ENCODE peak calls at places on chromosomes 3 and 15, in seven cellular contexts. One of them, this sample, is unnamed.

GRCh38 chr3:156674911-156675743 is 737 bp downstream of the TIPARP start:
- DNase-seq in A549: peak; percentile 55
- DNase-seq in heart left ventricle: peak; percentile 72
- DNase-seq in IMR-90: peak; percentile 43
- DNase-seq in transverse colon: peak; percentile 65
- DNase-seq in H54: peak; percentile 41
- DNase-seq in H1: peak; percentile 81
- DNase-seq in this sample: peak; percentile 52

GRCh38 chr3:104349836-104350235 is 1016.9 kb upstream of the ALCAM start:
- DNase-seq in A549: no peak
- DNase-seq in IMR-90: no peak
- DNase-seq in transverse colon: no peak
- DNase-seq in H54: no peak
- DNase-seq in H1: no peak
- DNase-seq in heart left ventricle: no peak
- DNase-seq in this sample: no peak

GRCh38 chr3:14925729-14926591 is 21.4 kb upstream of the NR2C2 start:
- DNase-seq in IMR-90: peak; percentile 71
- DNase-seq in A549: peak; percentile 72
- DNase-seq in transverse colon: peak; percentile 31
- DNase-seq in H54: peak; percentile 36
- DNase-seq in H1: peak; percentile 58
- DNase-seq in heart left ventricle: no peak
- DNase-seq in this sample: no peak

GRCh38 chr3:9347086-9347485 is 15.8 kb upstream of the THUMPD3 start:
- DNase-seq in H54: no peak
- DNase-seq in H1: no peak
- DNase-seq in transverse colon: no peak
- DNase-seq in A549: no peak
- DNase-seq in heart left ventricle: no peak
- DNase-seq in IMR-90: peak; percentile 69
- DNase-seq in this sample: no peak

GRCh38 chr3:129528589-129529100 is at the start of gene RHO:
- DNase-seq in transverse colon: no peak
- DNase-seq in A549: no peak
- DNase-seq in heart left ventricle: no peak
- DNase-seq in IMR-90: no peak
- DNase-seq in H1: no peak
- DNase-seq in H54: no peak
- DNase-seq in this sample: no peak

GRCh38 chr3:142566096-142566495 is 12.4 kb downstream of the ATR start:
- DNase-seq in H54: no peak
- DNase-seq in IMR-90: no peak
- DNase-seq in transverse colon: no peak
- DNase-seq in A549: no peak
- DNase-seq in H1: no peak
- DNase-seq in heart left ventricle: no peak
- DNase-seq in this sample: no peak

GRCh38 chr3:181555681-181556080 is 156.0 kb upstream of the SOX2 start:
- DNase-seq in IMR-90: no peak
- DNase-seq in transverse colon: no peak
- DNase-seq in H1: no peak
- DNase-seq in heart left ventricle: peak; percentile 26
- DNase-seq in H54: no peak
- DNase-seq in A549: no peak
- DNase-seq in this sample: no peak

GRCh38 chr3:86934851-86935250 is 56.1 kb downstream of the VGLL3 start:
- DNase-seq in heart left ventricle: no peak
- DNase-seq in A549: no peak
- DNase-seq in IMR-90: no peak
- DNase-seq in H1: no peak
- DNase-seq in H54: no peak
- DNase-seq in transverse colon: no peak
- DNase-seq in this sample: no peak

GRCh38 chr3:69510481-69511031 is 124.7 kb upstream of the FRMD4B start:
- DNase-seq in IMR-90: no peak
- DNase-seq in H54: no peak
- DNase-seq in H1: no peak
- DNase-seq in transverse colon: no peak
- DNase-seq in heart left ventricle: no peak
- DNase-seq in A549: no peak
- DNase-seq in this sample: no peak

GRCh38 chr3:184058029-184058428 is 5.2 kb downstream of the HTR3C start:
- DNase-seq in H1: no peak
- DNase-seq in transverse colon: no peak
- DNase-seq in heart left ventricle: no peak
- DNase-seq in A549: no peak
- DNase-seq in H54: no peak
- DNase-seq in IMR-90: peak; percentile 45
- DNase-seq in this sample: no peak

GRCh38 chr3:107543666-107544065 is 20.9 kb downstream of the BBX start:
- DNase-seq in H54: no peak
- DNase-seq in A549: peak; percentile 51
- DNase-seq in H1: no peak
- DNase-seq in IMR-90: no peak
- DNase-seq in heart left ventricle: no peak
- DNase-seq in transverse colon: no peak
- DNase-seq in this sample: no peak

GRCh38 chr3:10157015-10157414 is 7.7 kb upstream of the IRAK2 start:
- DNase-seq in H54: no peak
- DNase-seq in heart left ventricle: no peak
- DNase-seq in H1: no peak
- DNase-seq in IMR-90: no peak
- DNase-seq in transverse colon: no peak
- DNase-seq in A549: no peak
- DNase-seq in this sample: no peak

GRCh38 chr15:52790166-52790708 is at the start of gene ONECUT1:
- DNase-seq in IMR-90: peak; percentile 2
- DNase-seq in transverse colon: peak; percentile 50
- DNase-seq in H54: peak; percentile 78
- DNase-seq in A549: peak; percentile 63
- DNase-seq in heart left ventricle: peak; percentile 24
- DNase-seq in H1: peak; percentile 87
- DNase-seq in this sample: peak; percentile 51

GRCh38 chr15:80242132-80242769 is 9.8 kb downstream of the CTXND1 start:
- DNase-seq in A549: peak; percentile 60
- DNase-seq in H54: peak; percentile 33
- DNase-seq in heart left ventricle: no peak
- DNase-seq in transverse colon: peak; percentile 12
- DNase-seq in H1: peak; percentile 77
- DNase-seq in IMR-90: peak; percentile 24
- DNase-seq in this sample: no peak

GRCh38 chr15:26081758-26082068 is 218.6 kb upstream of the ATP10A start:
- DNase-seq in H54: no peak
- DNase-seq in transverse colon: no peak
- DNase-seq in heart left ventricle: no peak
- DNase-seq in IMR-90: no peak
- DNase-seq in H1: no peak
- DNase-seq in A549: no peak
- DNase-seq in this sample: no peak

GRCh38 chr15:26087395-26087794 is 224.3 kb upstream of the ATP10A start:
- DNase-seq in IMR-90: peak; percentile 44
- DNase-seq in H1: no peak
- DNase-seq in heart left ventricle: no peak
- DNase-seq in A549: no peak
- DNase-seq in transverse colon: no peak
- DNase-seq in H54: no peak
- DNase-seq in this sample: no peak

GRCh38 chr15:26082833-26083174 is 219.7 kb upstream of the ATP10A start:
- DNase-seq in transverse colon: no peak
- DNase-seq in IMR-90: no peak
- DNase-seq in A549: no peak
- DNase-seq in heart left ventricle: no peak
- DNase-seq in H54: no peak
- DNase-seq in H1: no peak
- DNase-seq in this sample: no peak

GRCh38 chr15:26083457-26084350 is 220.6 kb upstream of the ATP10A start:
- DNase-seq in IMR-90: no peak
- DNase-seq in A549: no peak
- DNase-seq in H54: no peak
- DNase-seq in heart left ventricle: no peak
- DNase-seq in transverse colon: no peak
- DNase-seq in H1: no peak
- DNase-seq in this sample: no peak

DNA sequence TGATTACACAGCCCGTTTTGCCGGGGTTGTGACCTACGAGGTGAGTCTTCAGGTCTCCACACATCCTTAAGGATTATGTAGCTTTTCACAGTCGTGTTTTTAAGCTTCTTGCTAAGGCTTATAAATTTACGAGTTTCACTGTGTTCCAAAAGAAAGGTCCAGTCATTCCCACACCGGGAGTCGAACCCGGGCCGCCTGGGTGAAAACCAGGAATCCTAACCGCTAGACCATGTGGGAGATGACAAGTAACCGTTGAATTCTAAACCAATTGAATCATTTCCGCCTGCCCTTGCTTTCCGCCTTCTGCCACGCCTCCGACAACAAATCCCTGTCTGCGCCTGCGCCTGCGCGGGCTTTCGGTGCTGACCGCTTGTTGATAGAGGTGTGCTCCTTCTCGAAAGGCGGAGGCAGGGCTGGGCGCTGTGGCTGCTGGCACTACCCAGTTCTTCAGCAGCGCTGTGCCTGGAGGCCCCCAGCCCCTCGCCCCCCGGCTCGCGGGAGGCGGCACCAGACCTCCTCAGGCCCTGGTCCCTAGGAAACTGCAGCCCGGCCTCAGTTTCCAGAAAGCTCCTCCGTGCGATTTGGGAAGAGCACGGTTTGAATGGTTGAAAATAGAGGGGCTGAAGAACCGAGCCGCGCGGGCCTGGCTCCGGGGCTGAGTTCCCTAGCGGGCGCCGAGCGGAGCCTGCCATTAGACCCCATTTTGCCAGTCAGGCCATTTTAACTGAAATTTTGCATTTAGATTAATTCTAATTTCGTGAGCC is 219.1 kb upstream of the ATP10A start:
- DNase-seq in H54: peak; percentile 79
- DNase-seq in H1: peak; percentile 98
- DNase-seq in IMR-90: peak; percentile 93
- DNase-seq in heart left ventricle: peak; percentile 93
- DNase-seq in A549: peak; percentile 94
- DNase-seq in transverse colon: peak; percentile 94
- DNase-seq in this sample: peak; percentile 96
- TF ChIP-seq POLR2A in H54: peak; percentile 65
- TF ChIP-seq POLR2A in H1: peak; percentile 92
- TF ChIP-seq POLR2A in IMR-90: no peak
- TF ChIP-seq POLR2A in heart left ventricle: no peak
- TF ChIP-seq POLR2A in A549: peak; percentile 77
- TF ChIP-seq POLR2A in transverse colon: peak; percentile 65
- TF ChIP-seq POLR2A in this sample: no peak

GRCh38 chr15:41925209-41925608 is 31.4 kb upstream of the SPTBN5 start:
- DNase-seq in transverse colon: no peak
- DNase-seq in IMR-90: no peak
- DNase-seq in A549: no peak
- DNase-seq in H54: no peak
- DNase-seq in H1: no peak
- DNase-seq in heart left ventricle: no peak
- DNase-seq in this sample: no peak
- TF ChIP-seq POLR2A in transverse colon: no peak
- TF ChIP-seq POLR2A in IMR-90: no peak
- TF ChIP-seq POLR2A in A549: no peak
- TF ChIP-seq POLR2A in H54: no peak
- TF ChIP-seq POLR2A in H1: no peak
- TF ChIP-seq POLR2A in heart left ventricle: no peak
- TF ChIP-seq POLR2A in this sample: no peak

DNA sequence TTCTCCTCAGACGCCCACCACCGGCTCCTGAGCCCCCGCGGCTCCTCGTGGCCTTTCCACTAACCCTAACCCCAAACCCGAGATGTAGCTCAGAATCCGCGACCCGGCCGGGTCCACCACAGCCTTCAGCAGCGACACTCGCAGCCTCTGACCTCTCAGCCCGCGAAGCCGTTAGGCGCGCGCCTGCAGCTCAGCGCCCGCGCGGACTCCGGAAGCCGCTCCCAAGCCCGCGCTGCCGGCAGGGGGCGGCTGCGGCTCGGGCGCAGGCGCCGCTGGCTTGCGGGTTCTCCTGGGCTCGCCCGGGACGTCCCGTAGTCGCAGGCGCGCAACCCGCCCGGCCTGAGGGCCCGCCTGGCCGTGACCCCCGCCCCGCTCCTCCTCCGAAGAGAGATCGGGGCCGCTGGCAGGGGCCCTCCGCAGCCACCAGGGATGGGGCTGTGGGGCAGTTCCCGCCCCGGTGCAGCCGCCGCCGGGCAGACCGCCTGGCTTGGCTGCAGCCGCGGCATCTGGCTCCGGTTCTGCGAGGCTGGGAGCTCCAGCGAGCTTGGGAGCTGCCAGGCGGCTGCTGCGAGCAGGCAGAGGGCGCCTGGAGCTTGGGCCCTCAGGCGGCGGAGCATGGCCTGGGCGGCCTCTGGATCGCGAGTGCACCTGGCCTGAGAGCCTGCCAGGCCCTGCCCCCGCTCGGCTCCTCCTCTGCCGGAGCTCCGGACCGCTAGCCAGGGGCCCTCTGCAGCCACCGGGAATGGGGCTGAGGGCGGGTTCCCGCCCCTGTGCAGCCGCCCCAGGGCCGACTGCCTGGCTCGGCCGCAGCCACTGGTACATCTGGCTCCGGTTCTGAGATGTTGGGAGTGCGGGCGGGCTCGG is 120.7 kb downstream of the LMLN start:
- DNase-seq in H1: peak; percentile 91
- DNase-seq in heart left ventricle: peak; percentile 64
- DNase-seq in IMR-90: peak; percentile 56
- DNase-seq in A549: peak; percentile 57
- DNase-seq in transverse colon: peak; percentile 77
- DNase-seq in H54: peak; percentile 73
- DNase-seq in this sample: peak; percentile 79
- TF ChIP-seq POLR2A in H1: no peak
- TF ChIP-seq POLR2A in heart left ventricle: no peak
- TF ChIP-seq POLR2A in IMR-90: no peak
- TF ChIP-seq POLR2A in A549: no peak
- TF ChIP-seq POLR2A in transverse colon: no peak
- TF ChIP-seq POLR2A in H54: no peak
- TF ChIP-seq POLR2A in this sample: no peak

DNA sequence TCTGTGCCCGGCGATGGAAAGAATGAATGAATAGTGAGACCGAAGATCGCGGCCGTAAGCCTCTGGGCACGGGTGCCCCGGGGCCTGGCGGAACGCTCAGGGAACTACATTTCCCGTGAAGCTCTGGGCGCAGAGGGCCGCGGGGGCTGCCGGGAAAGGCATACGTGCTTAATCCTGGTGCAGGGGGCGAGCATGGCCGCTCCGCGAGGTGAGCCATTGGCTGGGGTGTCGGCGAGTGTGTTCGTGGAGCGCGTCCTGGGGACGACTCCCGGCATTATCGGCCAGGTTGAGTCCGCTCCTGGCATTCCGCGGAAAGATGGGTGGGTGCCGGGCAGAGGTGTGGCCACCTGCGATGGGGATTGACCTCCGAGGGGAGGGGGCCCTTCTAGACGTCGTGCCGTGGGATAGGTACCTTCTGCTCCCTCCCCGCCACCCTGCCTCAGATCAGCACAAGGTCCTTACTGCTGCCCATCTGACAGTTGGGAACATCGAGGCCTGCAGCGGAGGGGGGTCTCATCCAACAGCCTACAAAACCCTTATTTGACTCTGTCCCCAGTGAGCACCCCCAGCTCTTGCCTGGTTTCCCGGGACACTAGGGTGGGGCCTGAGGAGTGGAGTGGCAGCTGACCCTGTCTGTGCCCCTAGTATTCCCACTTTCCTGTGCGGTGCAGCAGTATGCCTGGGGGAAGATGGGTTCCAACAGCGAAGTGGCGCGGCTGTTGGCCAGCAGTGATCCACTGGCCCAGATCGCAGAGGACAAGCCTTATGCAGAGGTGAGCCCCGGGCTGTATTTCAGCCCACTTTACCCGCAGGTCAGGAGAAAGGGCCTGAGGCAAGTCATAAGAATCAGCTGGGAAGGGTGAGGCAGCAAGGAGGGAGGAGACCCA is at the start of gene MPI:
- DNase-seq in transverse colon: peak; percentile 90
- DNase-seq in H1: peak; percentile 93
- DNase-seq in H54: peak; percentile 86
- DNase-seq in A549: peak; percentile 80
- DNase-seq in heart left ventricle: peak; percentile 86
- DNase-seq in IMR-90: peak; percentile 68
- DNase-seq in this sample: peak; percentile 87
- TF ChIP-seq POLR2A in transverse colon: peak; percentile 72
- TF ChIP-seq POLR2A in H1: peak; percentile 92
- TF ChIP-seq POLR2A in H54: peak; percentile 93
- TF ChIP-seq POLR2A in A549: peak; percentile 99
- TF ChIP-seq POLR2A in heart left ventricle: no peak
- TF ChIP-seq POLR2A in IMR-90: peak; percentile 83
- TF ChIP-seq POLR2A in this sample: peak; percentile 35